ENCODE peak calls at places on chromosomes 5 and 9, in eight cellular contexts. One of them, this sample, is unnamed.

GRCh38 chr5:76785493-76785892 is 33.3 kb upstream of the F2RL1 start:
- DNase-seq in A549: peak
- DNase-seq in endothelial cell of umbilical vein: peak
- DNase-seq in HepG2: peak
- DNase-seq in GM12878: no peak
- DNase-seq in HCT116: peak
- DNase-seq in K562: no peak
- DNase-seq in H1: no peak
- DNase-seq in this sample: no peak

GRCh38 chr9:118522093-118523028 is 818.2 kb downstream of the TLR4 start:
- DNase-seq in HepG2: peak
- DNase-seq in endothelial cell of umbilical vein: peak
- DNase-seq in GM12878: peak
- DNase-seq in K562: peak
- DNase-seq in H1: peak
- DNase-seq in HCT116: no peak
- DNase-seq in A549: peak
- DNase-seq in this sample: peak

GRCh38 chr9:36318212-36318802 is 60.1 kb upstream of the GNE start:
- DNase-seq in K562: no peak
- DNase-seq in GM12878: no peak
- DNase-seq in A549: no peak
- DNase-seq in HCT116: no peak
- DNase-seq in H1: no peak
- DNase-seq in HepG2: no peak
- DNase-seq in endothelial cell of umbilical vein: no peak
- DNase-seq in this sample: no peak

GRCh38 chr5:14062178-14062577 is 81.0 kb upstream of the TRIO start:
- DNase-seq in A549: no peak
- DNase-seq in GM12878: no peak
- DNase-seq in H1: no peak
- DNase-seq in K562: no peak
- DNase-seq in endothelial cell of umbilical vein: no peak
- DNase-seq in HCT116: no peak
- DNase-seq in HepG2: no peak
- DNase-seq in this sample: no peak

GRCh38 chr9:32832354-32832753 is 49.0 kb downstream of the TMEM215 start:
- DNase-seq in H1: no peak
- DNase-seq in HepG2: no peak
- DNase-seq in HCT116: no peak
- DNase-seq in K562: no peak
- DNase-seq in A549: no peak
- DNase-seq in GM12878: no peak
- DNase-seq in endothelial cell of umbilical vein: no peak
- DNase-seq in this sample: no peak

GRCh38 chr5:180340856-180341255 is 12.3 kb downstream of the GFPT2 start:
- DNase-seq in HepG2: no peak
- DNase-seq in H1: no peak
- DNase-seq in A549: no peak
- DNase-seq in endothelial cell of umbilical vein: no peak
- DNase-seq in K562: no peak
- DNase-seq in HCT116: no peak
- DNase-seq in GM12878: no peak
- DNase-seq in this sample: no peak

GRCh38 chr5:79263290-79263689 is 27.4 kb downstream of the JMY start:
- DNase-seq in K562: no peak
- DNase-seq in HCT116: no peak
- DNase-seq in HepG2: no peak
- DNase-seq in endothelial cell of umbilical vein: no peak
- DNase-seq in H1: no peak
- DNase-seq in GM12878: peak
- DNase-seq in A549: no peak
- DNase-seq in this sample: no peak

GRCh38 chr9:33024126-33024965 is 727 bp upstream of the DNAJA1 start:
- DNase-seq in HepG2: peak
- DNase-seq in A549: no peak
- DNase-seq in endothelial cell of umbilical vein: no peak
- DNase-seq in GM12878: no peak
- DNase-seq in K562: peak
- DNase-seq in H1: no peak
- DNase-seq in HCT116: peak
- DNase-seq in this sample: peak

GRCh38 chr9:35994959-35995358 is 37.0 kb upstream of the OR2S2 start:
- DNase-seq in HepG2: no peak
- DNase-seq in K562: no peak
- DNase-seq in endothelial cell of umbilical vein: no peak
- DNase-seq in A549: no peak
- DNase-seq in GM12878: no peak
- DNase-seq in H1: no peak
- DNase-seq in HCT116: no peak
- DNase-seq in this sample: no peak

DNA sequence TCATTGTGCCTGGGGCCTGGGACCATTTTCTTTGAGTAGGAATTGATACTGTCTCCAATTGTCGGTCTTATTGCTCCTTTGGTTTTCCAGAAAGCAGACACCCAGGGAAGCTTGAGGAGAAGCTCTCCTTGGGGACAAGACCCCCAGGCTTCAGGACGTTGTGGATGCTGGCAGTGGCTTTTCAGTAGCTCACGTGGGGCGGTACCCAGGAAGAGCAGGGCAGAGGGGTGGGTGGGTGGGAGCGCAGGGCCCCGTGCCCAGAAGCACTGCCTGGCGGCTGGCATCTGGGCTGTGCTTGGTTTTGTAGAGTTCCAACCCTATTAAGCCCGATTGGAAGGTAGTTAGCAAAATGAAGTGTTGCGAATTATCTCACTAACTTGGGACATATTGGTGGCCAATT is 374.2 kb upstream of the IRX1 start:
- DNase-seq in HepG2: no peak
- DNase-seq in endothelial cell of umbilical vein: no peak
- DNase-seq in GM12878: no peak
- DNase-seq in HCT116: no peak
- DNase-seq in A549: no peak
- DNase-seq in H1: no peak
- DNase-seq in K562: no peak
- DNase-seq in this sample: no peak
- TF ChIP-seq MAX in HepG2: no peak
- TF ChIP-seq MAX in endothelial cell of umbilical vein: no peak
- TF ChIP-seq MAX in GM12878: no peak
- TF ChIP-seq MAX in HCT116: no peak
- TF ChIP-seq MAX in A549: no peak
- TF ChIP-seq MAX in H1: no peak
- TF ChIP-seq MAX in K562: no peak
- TF ChIP-seq MAX in this sample: no peak

GRCh38 chr5:135465391-135466122 is 13.4 kb upstream of the TIFAB start:
- DNase-seq in GM12878: no peak
- DNase-seq in HepG2: no peak
- DNase-seq in endothelial cell of umbilical vein: no peak
- DNase-seq in H1: no peak
- DNase-seq in A549: no peak
- DNase-seq in HCT116: no peak
- DNase-seq in K562: no peak
- DNase-seq in this sample: no peak

GRCh38 chr5:135468541-135468940 is 16.4 kb upstream of the TIFAB start:
- DNase-seq in A549: no peak
- DNase-seq in endothelial cell of umbilical vein: no peak
- DNase-seq in GM12878: no peak
- DNase-seq in HCT116: no peak
- DNase-seq in HepG2: no peak
- DNase-seq in H1: no peak
- DNase-seq in K562: no peak
- DNase-seq in this sample: no peak

GRCh38 chr5:135468086-135468485 is 15.9 kb upstream of the TIFAB start:
- DNase-seq in A549: no peak
- DNase-seq in GM12878: no peak
- DNase-seq in H1: no peak
- DNase-seq in HCT116: no peak
- DNase-seq in K562: no peak
- DNase-seq in endothelial cell of umbilical vein: no peak
- DNase-seq in HepG2: no peak
- DNase-seq in this sample: no peak

GRCh38 chr5:135467051-135467625 is 15.0 kb upstream of the TIFAB start:
- DNase-seq in K562: no peak
- DNase-seq in A549: no peak
- DNase-seq in H1: no peak
- DNase-seq in endothelial cell of umbilical vein: no peak
- DNase-seq in HepG2: no peak
- DNase-seq in HCT116: no peak
- DNase-seq in GM12878: no peak
- DNase-seq in this sample: no peak

GRCh38 chr5:135466178-135467050 is 14.3 kb upstream of the TIFAB start:
- DNase-seq in HCT116: peak
- DNase-seq in endothelial cell of umbilical vein: peak
- DNase-seq in HepG2: peak
- DNase-seq in K562: peak
- DNase-seq in H1: no peak
- DNase-seq in A549: peak
- DNase-seq in GM12878: no peak
- DNase-seq in this sample: peak
- TF ChIP-seq POLR2A in HCT116: no peak
- TF ChIP-seq POLR2A in endothelial cell of umbilical vein: no peak
- TF ChIP-seq POLR2A in HepG2: no peak
- TF ChIP-seq POLR2A in K562: no peak
- TF ChIP-seq POLR2A in H1: no peak
- TF ChIP-seq POLR2A in A549: no peak
- TF ChIP-seq POLR2A in GM12878: no peak
- TF ChIP-seq POLR2A in this sample: no peak

GRCh38 chr9:70484232-70485130 is 70.0 kb upstream of the KLF9 start:
- DNase-seq in H1: peak
- DNase-seq in HCT116: peak
- DNase-seq in K562: peak
- DNase-seq in A549: peak
- DNase-seq in endothelial cell of umbilical vein: peak
- DNase-seq in HepG2: peak
- DNase-seq in GM12878: no peak
- DNase-seq in this sample: peak
- TF ChIP-seq MAX in H1: no peak
- TF ChIP-seq MAX in HCT116: no peak
- TF ChIP-seq MAX in K562: no peak
- TF ChIP-seq MAX in A549: no peak
- TF ChIP-seq MAX in endothelial cell of umbilical vein: no peak
- TF ChIP-seq MAX in HepG2: no peak
- TF ChIP-seq MAX in GM12878: no peak
- TF ChIP-seq MAX in this sample: no peak

GRCh38 chr9:78296208-78296892 is 575 bp upstream of the PSAT1 start:
- DNase-seq in HCT116: no peak
- DNase-seq in K562: no peak
- DNase-seq in endothelial cell of umbilical vein: peak
- DNase-seq in H1: no peak
- DNase-seq in HepG2: peak
- DNase-seq in GM12878: no peak
- DNase-seq in A549: peak
- DNase-seq in this sample: no peak

GRCh38 chr9:78295731-78296130 is 1.2 kb upstream of the PSAT1 start:
- DNase-seq in endothelial cell of umbilical vein: no peak
- DNase-seq in HCT116: no peak
- DNase-seq in H1: no peak
- DNase-seq in A549: no peak
- DNase-seq in GM12878: no peak
- DNase-seq in HepG2: peak
- DNase-seq in K562: no peak
- DNase-seq in this sample: no peak

GRCh38 chr9:78297672-78297961 is 692 bp downstream of the PSAT1 start:
- DNase-seq in HepG2: no peak
- DNase-seq in GM12878: no peak
- DNase-seq in K562: peak
- DNase-seq in A549: no peak
- DNase-seq in H1: no peak
- DNase-seq in HCT116: no peak
- DNase-seq in endothelial cell of umbilical vein: no peak
- DNase-seq in this sample: no peak

GRCh38 chr9:78298046-78298511 is 1.2 kb downstream of the PSAT1 start:
- DNase-seq in endothelial cell of umbilical vein: peak
- DNase-seq in K562: peak
- DNase-seq in HCT116: no peak
- DNase-seq in HepG2: peak
- DNase-seq in A549: peak
- DNase-seq in GM12878: no peak
- DNase-seq in H1: no peak
- DNase-seq in this sample: peak

DNA sequence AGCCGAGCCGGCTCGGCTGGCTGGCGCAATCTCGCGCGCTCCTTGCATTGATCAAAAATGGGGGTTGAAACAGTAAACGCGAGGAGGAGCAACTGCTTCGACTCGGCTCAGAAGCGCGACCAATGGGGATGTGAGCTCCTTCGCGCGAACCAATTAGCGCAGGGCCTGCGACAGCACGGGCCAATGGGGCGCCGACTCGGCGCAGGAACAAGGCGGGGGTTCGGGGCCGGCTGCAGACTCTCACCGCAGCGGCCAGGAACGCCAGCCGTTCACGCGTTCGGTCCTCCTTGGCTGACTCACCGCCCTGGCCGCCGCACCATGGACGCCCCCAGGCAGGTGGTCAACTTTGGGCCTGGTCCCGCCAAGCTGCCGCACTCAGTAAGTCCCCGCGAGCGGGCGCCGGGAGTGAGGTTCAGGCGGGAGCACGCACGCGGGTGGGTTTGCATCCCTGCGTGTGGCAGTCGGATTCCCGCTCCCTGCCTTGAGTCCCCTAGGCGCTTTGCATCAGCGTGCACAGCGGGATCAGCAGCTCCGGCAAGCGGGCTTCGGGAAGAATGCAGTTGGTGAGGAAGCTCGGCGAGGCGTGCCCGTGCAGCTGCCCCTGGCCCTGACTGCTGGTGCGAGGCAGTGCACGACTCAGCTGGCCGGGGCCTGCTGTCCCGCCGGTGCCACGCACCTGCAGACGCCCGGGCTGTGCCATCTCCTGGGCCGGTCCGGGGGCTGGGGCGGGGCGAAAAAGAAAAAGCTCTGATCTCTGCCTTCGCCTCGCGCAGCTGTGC is at the start of gene PSAT1:
- DNase-seq in GM12878: peak
- DNase-seq in H1: peak
- DNase-seq in endothelial cell of umbilical vein: peak
- DNase-seq in HCT116: peak
- DNase-seq in HepG2: peak
- DNase-seq in A549: peak
- DNase-seq in K562: peak
- DNase-seq in this sample: peak
- TF ChIP-seq POLR2A in GM12878: peak
- TF ChIP-seq POLR2A in H1: peak
- TF ChIP-seq POLR2A in endothelial cell of umbilical vein: peak
- TF ChIP-seq POLR2A in HCT116: peak
- TF ChIP-seq POLR2A in HepG2: peak
- TF ChIP-seq POLR2A in A549: peak
- TF ChIP-seq POLR2A in K562: peak
- TF ChIP-seq POLR2A in this sample: peak